ENCODE peak calls at places on chromosomes 11 and 22, in four cellular contexts. E, U, A and R are unnamed samples.

GRCh38 chr22:31676700-31677099 is 14.7 kb upstream of the PISD start:
- DNase-seq in E (no peak), U (peak; percentile 87), A (peak; percentile 98), R (peak; percentile 95)

GRCh38 chr11:16925495-16926065 is 88.6 kb downstream of the PLEKHA7 start:
- DNase-seq in E (peak; percentile 75), U (no peak), A (peak; percentile 83), R (peak; percentile 90)

GRCh38 chr11:1706634-1707400 is 9.8 kb downstream of the KRTAP5-6 start:
- DNase-seq in E (peak; percentile 18), U (no peak), A (peak; percentile 55), R (peak; percentile 10)

GRCh38 chr11:25183436-25183835 is 686.6 kb downstream of the LUZP2 start:
- DNase-seq in E (no peak), U (no peak), A (no peak), R (no peak)

GRCh38 chr11:2980168-2980840 is 11.8 kb downstream of the NAP1L4 start:
- DNase-seq in E (no peak), U (no peak), A (no peak), R (no peak)

GRCh38 chr11:70209391-70209912 is 6.4 kb downstream of the FADD start:
- DNase-seq in E (no peak), U (no peak), A (no peak), R (no peak)

GRCh38 chr11:76156971-76157427 is 49.3 kb downstream of the WNT11 start:
- DNase-seq in E (no peak), U (no peak), A (no peak), R (no peak)

GRCh38 chr11:75768112-75768908 is at the start of gene DGAT2:
- DNase-seq in E (peak; percentile 82), U (peak; percentile 90), A (peak; percentile 71), R (peak; percentile 95)

GRCh38 chr11:783581-784015 is 6.3 kb downstream of the CEND1 start:
- DNase-seq in E (peak; percentile 80), U (no peak), A (peak; percentile 99), R (peak; percentile 99)

GRCh38 chr11:124745835-124746620 is 6.0 kb downstream of the VSIG2 start:
- DNase-seq in E (no peak), U (peak; percentile 56), A (peak; percentile 64), R (peak; percentile 88)

GRCh38 chr11:34165786-34166557 is 60.5 kb downstream of the NAT10 start:
- DNase-seq in E (peak; percentile 81), U (no peak), A (no peak), R (peak; percentile 87)

GRCh38 chr11:48093795-48094642 is 113.7 kb downstream of the PTPRJ start:
- DNase-seq in E (peak; percentile 56), U (no peak), A (no peak), R (no peak)

GRCh38 chr22:34068011-34068410 is 147.7 kb upstream of the LARGE1 start:
- DNase-seq in E (no peak), U (no peak), A (no peak), R (no peak)

GRCh38 chr11:126993599-126993998 is 7.0 kb downstream of the KIRREL3 start:
- DNase-seq in E (no peak), U (no peak), A (no peak), R (no peak)

GRCh38 chr22:29704528-29705285 is 15.1 kb upstream of the CABP7 start:
- DNase-seq in E (peak; percentile 60), U (peak; percentile 24), A (no peak), R (peak; percentile 91)

GRCh38 chr11:86120807-86121206 is 51.9 kb upstream of the PICALM start:
- DNase-seq in E (no peak), U (no peak), A (no peak), R (no peak)

GRCh38 chr22:27318516-27318915 is 483.0 kb downstream of the MN1 start:
- DNase-seq in E (no peak), U (peak; percentile 84), A (peak; percentile 7), R (peak; percentile 87)

GRCh38 chr11:35248558-35249323 is 109.8 kb downstream of the CD44 start:
- DNase-seq in E (no peak), U (no peak), A (no peak), R (no peak)

GRCh38 chr11:9498457-9499078 is 37.8 kb downstream of the ZNF143 start:
- DNase-seq in E (no peak), U (no peak), A (no peak), R (peak; percentile 18)

GRCh38 chr11:132886335-132886734 is 646.0 kb downstream of the OPCML start:
- DNase-seq in E (no peak), U (no peak), A (no peak), R (peak; percentile 78)

GRCh38 chr11:28581286-28582242 is 473.4 kb downstream of the METTL15 start:
- DNase-seq in E (peak; percentile 6), U (no peak), A (no peak), R (no peak)

GRCh38 chr11:16336721-16337120 is 19.6 kb downstream of the SOX6 start:
- DNase-seq in E (no peak), U (no peak), A (no peak), R (no peak)

GRCh38 chr11:131579932-131580387 is 209.5 kb downstream of the NTM start:
- DNase-seq in E (peak; percentile 30), U (peak; percentile 3), A (peak; percentile 76), R (peak; percentile 81)

GRCh38 chr11:33670250-33671011 is 30.2 kb downstream of the C11orf91 start:
- DNase-seq in E (peak; percentile 33), U (no peak), A (no peak), R (peak; percentile 90)

GRCh38 chr11:59778122-59778521 is 22.9 kb downstream of the STX3 start:
- DNase-seq in E (peak; percentile 65), U (no peak), A (no peak), R (no peak)

GRCh38 chr11:10659339-10660216 is 34.0 kb downstream of the IRAG1 start:
- DNase-seq in E (peak; percentile 90), U (no peak), A (no peak), R (no peak)

GRCh38 chr11:2390871-2391662 is 9.5 kb upstream of the TSSC4 start:
- DNase-seq in E (peak; percentile 34), U (peak; percentile 77), A (peak; percentile 68), R (peak; percentile 100)

GRCh38 chr11:70122490-70123198 is 44.5 kb downstream of the ANO1 start:
- DNase-seq in E (no peak), U (no peak), A (no peak), R (peak; percentile 61)

GRCh38 chr22:31282748-31283468 is 9.4 kb downstream of the PIK3IP1 start:
- DNase-seq in E (no peak), U (no peak), A (no peak), R (no peak)

GRCh38 chr22:27804683-27805297 is 3.2 kb upstream of the MN1 start:
- DNase-seq in E (peak; percentile 66), U (peak; percentile 64), A (peak; percentile 79), R (peak; percentile 98)

GRCh38 chr11:128324531-128325141 is 262.7 kb downstream of the ETS1 start:
- DNase-seq in E (no peak), U (no peak), A (no peak), R (no peak)

DNA sequence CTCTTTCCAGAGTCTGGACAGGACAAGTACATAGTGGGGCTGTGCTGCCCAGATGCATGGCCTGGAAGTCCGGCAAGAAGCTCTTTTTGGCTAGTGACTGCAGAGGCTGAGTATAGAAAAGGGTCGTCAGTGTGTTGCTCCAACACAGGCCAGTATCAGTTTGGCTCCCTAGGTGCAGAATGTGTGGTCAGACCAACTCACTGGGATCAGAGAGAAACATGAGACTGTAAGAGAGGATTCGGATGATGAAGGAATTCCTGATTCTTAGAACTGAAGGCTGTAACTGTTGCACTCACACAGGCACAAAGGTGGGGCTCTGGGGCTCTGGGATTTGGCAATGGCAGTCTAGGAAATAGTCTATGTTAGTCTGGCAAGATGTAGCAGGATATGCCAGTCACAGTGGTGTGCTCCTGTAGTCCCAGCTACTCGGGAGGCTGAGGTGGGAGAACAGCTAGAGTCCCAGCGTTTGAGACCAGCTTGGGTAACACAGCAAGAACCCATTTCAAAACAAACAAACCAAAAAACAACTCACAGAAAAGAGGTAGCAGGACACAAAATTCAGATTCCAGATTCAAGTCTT is 11.1 kb upstream of the UPB1 start:
- DNase-seq in E (no peak), U (no peak), A (no peak), R (no peak)
- H3K4me1 ChIP-seq in E (peaks cover 20% of the 10 kb centered on the region), U (peaks cover 6% of the 10 kb centered on the region), A (no peaks in the 10 kb centered on the region), R (peaks cover 31% of the 10 kb centered on the region)

DNA sequence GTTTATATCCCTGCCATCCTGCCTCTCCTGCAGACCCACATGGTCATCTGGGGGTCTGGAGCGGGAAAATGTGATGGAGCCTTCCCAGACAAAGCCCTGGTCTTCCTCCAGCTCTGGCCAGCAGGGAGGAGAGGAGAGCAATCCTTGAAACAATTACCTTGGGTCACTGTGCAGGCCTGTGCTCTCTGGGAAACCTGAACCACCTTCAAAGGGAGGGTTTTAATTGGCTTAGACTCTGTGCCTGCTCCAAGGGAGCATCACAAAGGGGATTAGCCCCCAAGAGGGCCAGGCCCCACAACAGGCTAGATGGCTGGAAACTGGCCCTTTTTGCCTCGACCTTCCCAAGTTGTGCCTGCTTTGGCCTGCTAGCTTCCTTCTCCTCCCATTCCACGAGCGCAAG is 351.9 kb downstream of the TENM4 start:
- DNase-seq in E (no peak), U (no peak), A (no peak), R (no peak)
- H2AFZ ChIP-seq in E (no peak overlapping the region), U (no peak overlapping the region), A (no peak overlapping the region), R (no peak overlapping the region)

DNA sequence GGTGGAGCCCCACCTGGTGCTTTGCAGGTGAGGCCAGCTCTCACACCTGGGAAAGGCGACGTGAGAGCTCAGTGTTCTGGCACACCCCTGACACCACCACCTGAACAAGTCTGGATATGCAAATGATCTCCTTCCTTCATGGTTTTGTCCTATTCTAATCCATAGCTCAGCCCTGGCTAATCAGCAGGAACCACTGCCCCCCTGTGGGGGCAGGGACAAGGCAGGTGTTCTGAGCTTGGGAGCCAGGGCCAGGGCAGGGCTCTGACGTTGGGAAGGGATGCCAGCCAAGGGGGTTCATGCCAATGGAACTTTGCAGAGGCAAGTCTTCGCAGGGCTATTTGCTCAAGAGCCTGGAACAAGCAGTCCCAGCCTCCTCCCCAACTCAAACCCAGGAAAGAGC is 144.2 kb downstream of the TRIM29 start:
- DNase-seq in E (no peak), U (no peak), A (no peak), R (no peak)
- TF ChIP-seq CTCF in E (no peak), U (no peak), A (peak; percentile 34), R (no peak)

DNA sequence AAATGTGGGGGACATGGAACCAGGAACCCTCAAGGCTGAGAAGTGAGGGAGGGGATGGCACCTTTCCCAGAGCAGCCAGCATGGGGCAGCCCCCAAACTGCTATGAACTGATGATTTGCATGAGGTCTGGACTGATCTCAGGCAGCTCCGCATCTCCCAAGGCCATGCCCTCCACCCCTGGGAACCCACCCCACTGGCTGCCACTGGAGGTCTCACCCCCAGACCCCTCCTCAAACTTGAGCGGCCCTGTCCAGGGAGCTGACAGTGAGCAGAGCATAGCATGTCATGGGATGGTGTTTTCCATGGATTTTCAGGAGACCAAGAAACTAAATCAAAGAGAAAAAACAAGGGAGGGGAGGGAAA is 46.8 kb downstream of the NRXN2 start:
- DNase-seq in E (no peak), U (no peak), A (no peak), R (no peak)
- H3K4me1 ChIP-seq in E (no peaks in the 10 kb centered on the region), U (peaks cover 19% of the 10 kb centered on the region), A (no peaks in the 10 kb centered on the region), R (peaks cover 15% of the 10 kb centered on the region)

DNA sequence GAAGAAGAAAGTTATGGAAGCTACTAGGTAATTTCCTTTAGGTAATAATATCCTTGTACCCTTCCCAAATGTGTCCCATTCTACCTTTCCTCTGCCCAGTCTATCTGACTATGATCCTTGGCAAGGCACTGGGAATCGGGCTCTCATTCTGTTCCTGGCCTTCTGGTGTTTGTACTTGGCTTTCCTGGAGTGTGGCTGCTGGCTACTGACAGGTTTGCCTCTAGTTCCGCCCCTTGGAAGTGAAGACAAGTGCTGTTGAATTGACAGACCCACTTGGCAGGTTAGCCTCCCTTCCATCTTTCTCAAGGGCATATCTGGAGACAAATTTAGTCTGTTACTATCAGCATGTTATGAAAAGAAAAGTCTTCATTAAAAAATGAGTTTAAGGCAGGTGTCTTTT is 287.2 kb upstream of the PDGFD start:
- DNase-seq in E (no peak), U (no peak), A (no peak), R (no peak)
- H2AFZ ChIP-seq in E (no peak overlapping the region), U (no peak overlapping the region), A (no peak overlapping the region), R (no peak overlapping the region)